ENCODE peak calls at places on chromosomes 1 and 21, in six cellular contexts. X is tibial artery, R is progenitor cell of endocrine pancreas, Y is brain microvascular endothelial cell, I is fibroblast of pulmonary artery, V is RWPE1. S is an unnamed sample.

GRCh38 chr1:14184346-14184963 is 414.0 kb upstream of the KAZN start:
- DNase-seq in I (no peak), R (no peak), X (no peak), V (no peak), Y (no peak), S (no peak)

GRCh38 chr1:185267701-185268100 is 49.3 kb downstream of the IVNS1ABP start:
- DNase-seq in Y (no peak), R (no peak), V (no peak), I (no peak), X (no peak), S (no peak)

GRCh38 chr1:243230914-243231313 is 24.2 kb downstream of the CEP170 start:
- DNase-seq in X (no peak), Y (no peak), V (peak), R (no peak), I (peak), S (no peak)

GRCh38 chr1:57848406-57848805 is 424.5 kb upstream of the DAB1 start:
- DNase-seq in I (peak), V (no peak), X (no peak), R (no peak), Y (peak), S (no peak)

GRCh38 chr21:37829447-37829846 is 86.8 kb downstream of the KCNJ6 start:
- DNase-seq in I (peak), Y (peak), V (peak), R (no peak), X (no peak), S (no peak)

GRCh38 chr1:113701429-113701828 is 57.9 kb downstream of the PHTF1 start:
- DNase-seq in X (no peak), I (peak), V (no peak), R (no peak), Y (peak), S (no peak)

GRCh38 chr1:39576016-39576657 is 453 bp downstream of the PABPC4 start:
- DNase-seq in Y (no peak), V (no peak), X (no peak), R (no peak), I (no peak), S (peak)

GRCh38 chr1:190168116-190168515 is 309.5 kb downstream of the BRINP3 start:
- DNase-seq in X (no peak), I (peak), V (peak), R (no peak), Y (peak), S (no peak)

GRCh38 chr1:248808876-248809275 is 16.8 kb downstream of the SH3BP5L start:
- DNase-seq in X (no peak), V (no peak), I (no peak), Y (no peak), R (no peak), S (no peak)

GRCh38 chr21:35189077-35189863 is 140.2 kb upstream of the RUNX1 start:
- DNase-seq in Y (peak), R (no peak), V (no peak), X (no peak), I (peak), S (no peak)

GRCh38 chr1:161440312-161440894 is 64.9 kb upstream of the FCGR2A start:
- DNase-seq in R (peak), V (peak), Y (no peak), I (peak), X (no peak), S (peak)

GRCh38 chr1:151968058-151968457 is 25.6 kb downstream of the S100A10 start:
- DNase-seq in Y (peak), V (no peak), I (peak), R (no peak), X (no peak), S (no peak)

GRCh38 chr1:181482001-181482430 is 1.3 kb upstream of the CACNA1E start:
- DNase-seq in V (no peak), Y (no peak), X (no peak), R (no peak), I (no peak), S (no peak)

GRCh38 chr1:157163273-157164127 is 25.3 kb upstream of the ETV3 start:
- DNase-seq in R (peak), X (peak), I (peak), Y (peak), V (peak), S (peak)

GRCh38 chr1:32329931-32330466 is 6.0 kb downstream of the MARCKSL1 start:
- DNase-seq in I (no peak), V (no peak), Y (no peak), X (no peak), R (no peak), S (no peak)

GRCh38 chr21:45802956-45803612 is 159.6 kb downstream of the PCBP3 start:
- DNase-seq in X (no peak), R (no peak), V (no peak), Y (no peak), I (no peak), S (no peak)

GRCh38 chr1:209547626-209548025 is 35.9 kb upstream of the CAMK1G start:
- DNase-seq in X (no peak), R (no peak), I (no peak), V (no peak), Y (no peak), S (no peak)

GRCh38 chr1:206899717-206900116 is 2.5 kb downstream of the IL24 start:
- DNase-seq in X (no peak), Y (no peak), R (no peak), V (no peak), I (peak), S (no peak)

GRCh38 chr1:206897175-206897574 is at the start of gene IL24:
- DNase-seq in X (no peak), I (peak), R (no peak), V (no peak), Y (no peak), S (no peak)

GRCh38 chr1:206900149-206900548 is 2.9 kb downstream of the IL24 start:
- DNase-seq in R (no peak), I (no peak), Y (no peak), X (no peak), V (no peak), S (no peak)

GRCh38 chr1:206898089-206898908 is 1.1 kb downstream of the IL24 start:
- DNase-seq in V (peak), Y (peak), X (no peak), R (no peak), I (peak), S (no peak)

DNA sequence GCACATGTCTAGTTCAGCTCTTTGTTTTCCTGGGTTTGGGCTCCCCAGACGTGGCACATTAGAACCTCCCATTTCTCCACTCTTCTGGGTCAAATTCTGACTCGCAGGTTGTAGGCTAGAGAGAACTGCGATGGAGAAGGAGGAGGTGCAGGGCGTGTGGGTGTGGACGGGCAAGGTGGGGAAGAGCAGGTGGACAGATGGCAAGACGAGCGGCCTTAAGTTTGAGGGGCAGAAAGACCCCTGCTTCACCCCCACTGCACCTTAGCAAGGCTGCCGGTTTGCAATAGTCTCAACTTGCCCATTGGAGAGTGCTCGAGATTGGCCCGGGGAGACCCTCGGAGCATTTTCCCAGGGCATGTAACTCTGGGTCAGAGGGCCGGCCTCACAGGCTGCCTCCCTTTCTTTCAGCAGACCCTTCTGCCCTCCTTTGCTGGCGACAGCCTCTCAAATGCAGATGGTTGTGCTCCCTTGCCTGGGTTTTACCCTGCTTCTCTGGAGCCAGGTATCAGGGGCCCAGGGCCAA is 1.7 kb downstream of the IL24 start:
- DNase-seq in R (no peak), V (no peak), Y (no peak), X (no peak), I (no peak), S (no peak)
- TF ChIP-seq CTCF in R (no peak), V (no peak), Y (no peak), X (no peak), I (no peak), S (no peak)

GRCh38 chr1:17053685-17054410 is at the start of gene SDHB:
- DNase-seq in V (peak), X (peak), Y (peak), I (peak), R (peak), S (peak)

GRCh38 chr1:17053071-17053684 is 654 bp downstream of the SDHB start:
- DNase-seq in X (no peak), R (no peak), Y (no peak), V (no peak), I (no peak), S (no peak)

GRCh38 chr1:17059391-17060128 is 5.7 kb upstream of the SDHB start:
- DNase-seq in R (peak), X (peak), Y (peak), I (peak), V (peak), S (peak)

GRCh38 chr1:17055801-17056200 is 2.0 kb upstream of the SDHB start:
- DNase-seq in Y (no peak), X (peak), I (no peak), V (no peak), R (no peak), S (no peak)

GRCh38 chr1:17056586-17056985 is 2.8 kb upstream of the SDHB start:
- DNase-seq in Y (no peak), V (no peak), R (no peak), I (no peak), X (peak), S (no peak)
- TF ChIP-seq CTCF in Y (no peak), V (no peak), R (no peak), I (no peak), X (no peak), S (no peak)

GRCh38 chr1:28836421-28836956 is 24.5 kb downstream of the OPRD1 start:
- DNase-seq in I (no peak), R (no peak), X (no peak), Y (no peak), V (no peak), S (no peak)

GRCh38 chr1:28832966-28833365 is 21.0 kb downstream of the OPRD1 start:
- DNase-seq in Y (no peak), X (no peak), I (no peak), R (no peak), V (no peak), S (no peak)

GRCh38 chr1:28833396-28833795 is 21.4 kb downstream of the OPRD1 start:
- DNase-seq in X (no peak), Y (no peak), R (no peak), V (no peak), I (no peak), S (no peak)

GRCh38 chr1:28830814-28831213 is 18.8 kb downstream of the OPRD1 start:
- DNase-seq in R (no peak), I (no peak), Y (no peak), X (no peak), V (no peak), S (no peak)

DNA sequence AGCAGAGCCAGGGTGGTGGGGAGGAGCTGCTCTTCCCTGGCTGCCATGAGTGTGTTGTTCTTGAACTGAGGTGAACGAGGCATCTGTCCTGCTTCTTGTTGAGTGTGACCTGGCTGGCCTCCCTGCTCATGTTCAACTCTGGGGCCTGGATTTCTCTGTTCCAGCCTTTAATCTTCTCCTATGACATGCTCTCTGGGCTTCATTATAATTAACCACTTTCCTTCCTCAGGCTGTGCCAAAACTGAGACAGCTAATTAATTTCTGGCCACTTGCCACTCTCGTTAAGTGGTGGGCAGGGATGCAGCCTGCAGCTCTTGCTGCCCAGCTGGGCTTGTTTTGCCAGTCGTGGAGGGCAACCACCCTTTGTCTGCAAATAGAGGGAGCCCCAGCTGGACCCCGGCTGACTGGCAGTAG is 23.3 kb downstream of the OPRD1 start:
- DNase-seq in R (no peak), Y (no peak), I (no peak), X (no peak), V (no peak), S (no peak)
- TF ChIP-seq CTCF in R (no peak), Y (no peak), I (no peak), X (no peak), V (no peak), S (no peak)

DNA sequence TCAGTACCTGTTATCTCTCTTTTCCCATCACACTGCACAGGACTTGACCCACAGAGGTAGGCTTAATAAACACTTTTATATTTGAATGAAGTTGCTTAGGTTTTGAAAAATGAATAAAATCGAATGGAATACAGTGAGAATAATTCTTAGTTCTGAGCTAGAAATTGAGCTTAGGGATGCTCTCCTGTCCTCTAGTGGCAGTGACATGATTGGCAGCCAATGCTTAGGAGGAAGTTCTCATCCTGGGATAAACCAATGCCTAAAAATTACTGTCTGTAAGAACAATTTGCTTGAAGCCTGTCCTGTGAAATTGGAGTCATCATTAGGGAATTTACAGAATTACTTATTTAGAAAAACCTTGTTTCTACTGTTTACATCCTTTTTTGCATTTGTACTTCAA is 21.3 kb upstream of the CYP4X1 start:
- DNase-seq in V (peak), I (no peak), R (no peak), X (no peak), Y (no peak), S (no peak)
- TF ChIP-seq CTCF in V (peak), I (peak), R (no peak), X (no peak), Y (peak), S (peak)